ENCODE peak calls at places on chromosomes 6 and 20, in nine cellular contexts. A, E, S, T, J, P, W, X and U are unnamed samples.

GRCh38 chr6:130466052-130466743 is 100.4 kb downstream of the TMEM200A start:
- DNase-seq in A (no peak), E (no peak), S (peak; percentile 64), T (no peak), J (no peak), P (no peak), W (no peak), X (no peak), U (no peak)

GRCh38 chr6:68559716-68560115 is 75.4 kb upstream of the ADGRB3 start:
- DNase-seq in A (no peak), E (peak; percentile 44), S (no peak), T (no peak), J (no peak), P (no peak), W (no peak), X (no peak), U (no peak)

GRCh38 chr6:170137176-170137891 is 153.5 kb downstream of the DLL1 start:
- DNase-seq in A (no peak), E (peak; percentile 12), S (no peak), T (peak; percentile 3), J (no peak), P (peak; percentile 32), W (peak; percentile 48), X (no peak), U (no peak)

GRCh38 chr6:154980273-154981070 is 14.6 kb upstream of the TIAM2 start:
- DNase-seq in A (no peak), E (no peak), S (no peak), T (no peak), J (no peak), P (no peak), W (no peak), X (no peak), U (no peak)

GRCh38 chr6:42441059-42441471 is 10.7 kb downstream of the TRERF1 start:
- DNase-seq in A (no peak), E (no peak), S (peak; percentile 81), T (no peak), J (no peak), P (no peak), W (no peak), X (peak; percentile 51), U (no peak)

GRCh38 chr6:10555625-10556309 is 34.6 kb downstream of the GCNT2 start:
- DNase-seq in A (peak; percentile 78), E (peak; percentile 88), S (peak; percentile 8), T (no peak), J (peak; percentile 40), P (peak; percentile 52), W (peak; percentile 65), X (no peak), U (no peak)

GRCh38 chr20:884983-885952 is 30.9 kb downstream of the ANGPT4 start:
- DNase-seq in A (peak; percentile 91), E (peak; percentile 96), S (peak; percentile 26), T (no peak), J (no peak), P (no peak), W (no peak), X (peak; percentile 65), U (no peak)

GRCh38 chr6:160431231-160431630 is 83.1 kb downstream of the SLC22A3 start:
- DNase-seq in A (no peak), E (no peak), S (peak; percentile 85), T (no peak), J (peak; percentile 53), P (no peak), W (no peak), X (peak; percentile 82), U (no peak)

GRCh38 chr6:33597551-33598322 is 17.7 kb upstream of the BAK1 start:
- DNase-seq in A (no peak), E (no peak), S (no peak), T (no peak), J (no peak), P (no peak), W (no peak), X (no peak), U (no peak)

GRCh38 chr6:47495207-47495606 is 17.6 kb downstream of the CD2AP start:
- DNase-seq in A (no peak), E (no peak), S (no peak), T (no peak), J (no peak), P (no peak), W (no peak), X (no peak), U (no peak)

GRCh38 chr6:166940643-166941068 is 15.7 kb downstream of the RNASET2 start:
- DNase-seq in A (no peak), E (no peak), S (peak; percentile 37), T (no peak), J (no peak), P (no peak), W (no peak), X (no peak), U (no peak)

GRCh38 chr6:152598858-152599537 is 38.2 kb downstream of the SYNE1 start:
- DNase-seq in A (no peak), E (no peak), S (peak; percentile 21), T (no peak), J (no peak), P (no peak), W (no peak), X (no peak), U (no peak)

GRCh38 chr6:156109713-156110112 is 654.1 kb upstream of the NOX3 start:
- DNase-seq in A (no peak), E (no peak), S (peak; percentile 8), T (no peak), J (no peak), P (no peak), W (no peak), X (no peak), U (no peak)

GRCh38 chr6:148747145-148747492 is 289 bp downstream of the UST start:
- DNase-seq in A (peak; percentile 61), E (no peak), S (peak; percentile 42), T (peak; percentile 27), J (peak; percentile 64), P (peak; percentile 64), W (peak; percentile 70), X (peak; percentile 78), U (no peak)

GRCh38 chr6:52598123-52598823 is 21.4 kb upstream of the TRAM2 start:
- DNase-seq in A (peak; percentile 84), E (peak; percentile 95), S (peak; percentile 74), T (peak; percentile 30), J (peak; percentile 62), P (peak; percentile 58), W (no peak), X (peak; percentile 66), U (no peak)

GRCh38 chr6:102488729-102489128 is 1095.2 kb downstream of the GRIK2 start:
- DNase-seq in A (no peak), E (no peak), S (no peak), T (no peak), J (no peak), P (no peak), W (no peak), X (no peak), U (no peak)

GRCh38 chr6:90764001-90764400 is 177.1 kb upstream of the MAP3K7 start:
- DNase-seq in A (no peak), E (no peak), S (peak; percentile 70), T (no peak), J (no peak), P (no peak), W (no peak), X (no peak), U (no peak)

GRCh38 chr6:143059616-143060353 is 904 bp upstream of the AIG1 start:
- DNase-seq in A (no peak), E (peak; percentile 53), S (peak; percentile 87), T (peak; percentile 15), J (peak; percentile 23), P (peak; percentile 38), W (no peak), X (no peak), U (peak; percentile 29)

GRCh38 chr6:392441-393390 is 1.2 kb downstream of the IRF4 start:
- DNase-seq in A (peak; percentile 11), E (peak; percentile 79), S (no peak), T (peak; percentile 38), J (no peak), P (no peak), W (no peak), X (no peak), U (peak; percentile 30)

GRCh38 chr6:141209890-141210289 is 922.8 kb upstream of the GJE1 start:
- DNase-seq in A (no peak), E (no peak), S (no peak), T (no peak), J (no peak), P (no peak), W (no peak), X (no peak), U (no peak)

GRCh38 chr20:48921883-48922867 is 664 bp downstream of the ARFGEF2 start:
- DNase-seq in A (peak; percentile 75), E (no peak), S (peak; percentile 34), T (no peak), J (peak; percentile 55), P (peak; percentile 64), W (peak; percentile 78), X (no peak), U (no peak)

GRCh38 chr6:26305097-26305841 is 59.7 kb upstream of the BTN3A2 start:
- DNase-seq in A (peak; percentile 46), E (peak; percentile 93), S (peak; percentile 87), T (peak; percentile 56), J (peak; percentile 66), P (peak; percentile 41), W (no peak), X (peak; percentile 74), U (peak; percentile 48)

GRCh38 chr20:49990310-49990720 is 7.5 kb downstream of the SNAI1 start:
- DNase-seq in A (no peak), E (peak; percentile 73), S (no peak), T (no peak), J (no peak), P (no peak), W (no peak), X (no peak), U (no peak)

GRCh38 chr6:139920027-139920851 is 545.8 kb upstream of the CITED2 start:
- DNase-seq in A (no peak), E (peak; percentile 57), S (no peak), T (no peak), J (no peak), P (no peak), W (no peak), X (no peak), U (no peak)
- H3K27ac ChIP-seq in A (peak overlapping the region; percentile 41), E (peak overlapping the region; percentile 67), S (no peak overlapping the region), T (no peak overlapping the region), J (no peak overlapping the region), P (no peak overlapping the region), W (peak overlapping the region; percentile 43), X (no peak overlapping the region), U (no peak overlapping the region)

GRCh38 chr6:3735029-3735605 is 16.4 kb downstream of the PXDC1 start:
- DNase-seq in A (no peak), E (no peak), S (no peak), T (no peak), J (no peak), P (no peak), W (no peak), X (no peak), U (no peak)
- TF ChIP-seq CTCF in A (no peak), E (no peak), S (no peak), T (no peak), J (no peak), P (no peak), W (no peak), X (no peak), U (no peak)

GRCh38 chr20:4136078-4136966 is 121.0 kb upstream of the RNF24 start:
- DNase-seq in A (no peak), E (peak; percentile 70), S (peak; percentile 56), T (no peak), J (no peak), P (no peak), W (no peak), X (no peak), U (no peak)
- H3K27ac ChIP-seq in A (no peak overlapping the region), E (no peak overlapping the region), S (peak overlapping the region; percentile 77), T (no peak overlapping the region), J (no peak overlapping the region), P (peak overlapping the region; percentile 66), W (no peak overlapping the region), X (no peak overlapping the region), U (no peak overlapping the region)

GRCh38 chr20:38962044-38962897 is at the start of gene DHX35:
- DNase-seq in A (peak; percentile 99), E (peak; percentile 98), S (peak; percentile 94), T (peak; percentile 99), J (peak; percentile 99), P (peak; percentile 99), W (peak; percentile 99), X (peak; percentile 98), U (peak; percentile 99)
- TF ChIP-seq CTCF in A (peak; percentile 49), E (peak; percentile 28), S (peak; percentile 38), T (no peak), J (peak; percentile 17), P (no peak), W (peak; percentile 19), X (no peak), U (peak; percentile 23)